ENCODE peak calls at places on chromosome 17, in ten cellular contexts. H, V, W, A, O, Z, Q, N, U and B are unnamed samples.

GRCh38 chr17:74430706-74431567 is 951 bp upstream of the GPRC5C start:
- DNase-seq in H (no peak), V (peak; percentile 90), W (peak; percentile 92), A (peak; percentile 71), O (peak; percentile 96), Z (peak; percentile 83), Q (peak; percentile 81), N (peak; percentile 69), U (peak; percentile 66), B (no peak)

GRCh38 chr17:78358538-78359215 is 1.2 kb downstream of the SOCS3 start:
- DNase-seq in H (no peak), V (peak; percentile 57), W (peak; percentile 70), A (no peak), O (no peak), Z (no peak), Q (no peak), N (no peak), U (no peak), B (no peak)

GRCh38 chr17:46766493-46767491 is 51.7 kb downstream of the WNT3 start:
- DNase-seq in H (no peak), V (no peak), W (no peak), A (no peak), O (no peak), Z (no peak), Q (no peak), N (no peak), U (no peak), B (no peak)

GRCh38 chr17:78922876-78923498 is 2.2 kb downstream of the TIMP2 start:
- DNase-seq in H (no peak), V (no peak), W (no peak), A (no peak), O (no peak), Z (no peak), Q (no peak), N (no peak), U (no peak), B (no peak)

GRCh38 chr17:79306688-79307323 is 232.2 kb downstream of the ENGASE start:
- DNase-seq in H (no peak), V (no peak), W (no peak), A (no peak), O (peak; percentile 74), Z (peak; percentile 37), Q (peak; percentile 15), N (no peak), U (no peak), B (no peak)

GRCh38 chr17:65657251-65657828 is 95.9 kb upstream of the AXIN2 start:
- DNase-seq in H (no peak), V (no peak), W (no peak), A (no peak), O (no peak), Z (no peak), Q (no peak), N (no peak), U (no peak), B (no peak)

GRCh38 chr17:41710472-41711090 is 1.6 kb upstream of the GAST start:
- DNase-seq in H (peak; percentile 88), V (no peak), W (peak; percentile 68), A (no peak), O (no peak), Z (no peak), Q (no peak), N (no peak), U (no peak), B (no peak)

GRCh38 chr17:37742114-37742761 is 2.6 kb downstream of the HNF1B start:
- DNase-seq in H (no peak), V (peak; percentile 57), W (no peak), A (no peak), O (no peak), Z (no peak), Q (no peak), N (peak; percentile 33), U (no peak), B (no peak)

GRCh38 chr17:55570360-55570759 is 59.1 kb upstream of the SMIM36 start:
- DNase-seq in H (no peak), V (no peak), W (no peak), A (no peak), O (no peak), Z (no peak), Q (no peak), N (no peak), U (no peak), B (no peak)

GRCh38 chr17:64164592-64165285 is 34.8 kb upstream of the ERN1 start:
- DNase-seq in H (no peak), V (no peak), W (no peak), A (no peak), O (no peak), Z (no peak), Q (no peak), N (no peak), U (no peak), B (no peak)

GRCh38 chr17:7656958-7657715 is 6.4 kb downstream of the ATP1B2 start:
- DNase-seq in H (peak; percentile 47), V (peak; percentile 33), W (peak; percentile 64), A (no peak), O (no peak), Z (peak; percentile 73), Q (no peak), N (no peak), U (no peak), B (no peak)
- TF ChIP-seq CTCF in H (no peak), V (no peak), W (no peak), A (no peak), O (no peak), Z (no peak), Q (no peak), N (no peak), U (no peak), B (no peak)

GRCh38 chr17:7323731-7324437 is 5.3 kb downstream of the NEURL4 start:
- DNase-seq in H (no peak), V (peak; percentile 81), W (peak; percentile 51), A (peak; percentile 78), O (peak; percentile 77), Z (peak; percentile 50), Q (no peak), N (peak; percentile 53), U (peak; percentile 42), B (peak; percentile 72)
- TF ChIP-seq CTCF in H (peak; percentile 56), V (peak; percentile 73), W (peak; percentile 92), A (peak; percentile 80), O (peak; percentile 74), Z (peak; percentile 78), Q (peak; percentile 81), N (peak; percentile 73), U (no peak), B (peak; percentile 86)

GRCh38 chr17:67247416-67247900 is 2.5 kb upstream of the HELZ start:
- DNase-seq in H (no peak), V (no peak), W (no peak), A (no peak), O (no peak), Z (no peak), Q (no peak), N (no peak), U (no peak), B (no peak)

GRCh38 chr17:67245694-67246397 is 850 bp upstream of the HELZ start:
- DNase-seq in H (peak; percentile 50), V (peak; percentile 75), W (no peak), A (peak; percentile 44), O (peak; percentile 78), Z (peak; percentile 24), Q (no peak), N (peak; percentile 56), U (no peak), B (peak; percentile 46)

GRCh38 chr17:67248291-67248690 is 3.3 kb upstream of the HELZ start:
- DNase-seq in H (no peak), V (no peak), W (no peak), A (no peak), O (no peak), Z (no peak), Q (no peak), N (no peak), U (no peak), B (no peak)

GRCh38 chr17:67246398-67246647 is 1.3 kb upstream of the HELZ start:
- DNase-seq in H (no peak), V (no peak), W (no peak), A (no peak), O (no peak), Z (no peak), Q (no peak), N (no peak), U (no peak), B (no peak)

GRCh38 chr17:67246648-67247415 is 1.8 kb upstream of the HELZ start:
- DNase-seq in H (peak; percentile 54), V (peak; percentile 65), W (no peak), A (peak; percentile 42), O (peak; percentile 83), Z (no peak), Q (no peak), N (peak; percentile 83), U (peak; percentile 58), B (peak; percentile 63)
- TF ChIP-seq CTCF in H (no peak), V (no peak), W (no peak), A (no peak), O (no peak), Z (no peak), Q (no peak), N (no peak), U (no peak), B (no peak)

DNA sequence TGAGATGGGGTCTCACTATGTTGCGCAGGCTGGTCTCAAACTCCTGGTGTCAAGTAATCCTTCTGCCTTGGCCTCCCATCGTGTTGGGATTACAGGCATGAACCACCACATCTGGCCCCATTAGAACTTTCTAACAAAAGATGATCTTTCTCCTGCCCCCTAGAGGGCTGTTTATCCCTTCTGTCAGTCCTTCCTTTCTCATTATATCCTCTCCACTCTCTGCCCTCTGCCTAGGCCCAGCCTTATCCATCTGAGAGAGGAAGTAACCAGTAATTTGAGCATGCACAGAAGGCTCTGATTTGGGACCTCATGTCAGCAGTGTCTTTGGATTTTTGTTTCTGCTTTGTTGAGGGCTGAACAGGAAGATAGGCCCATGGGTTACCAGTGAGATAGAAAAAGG is 4.4 kb upstream of the DHX40 start:
- DNase-seq in H (no peak), V (no peak), W (peak; percentile 13), A (peak; percentile 38), O (no peak), Z (no peak), Q (no peak), N (peak; percentile 2), U (no peak), B (no peak)
- TF ChIP-seq CTCF in H (no peak), V (no peak), W (peak; percentile 49), A (peak; percentile 40), O (peak; percentile 20), Z (peak; percentile 28), Q (no peak), N (peak; percentile 53), U (no peak), B (peak; percentile 20)

GRCh38 chr17:17121162-17121561 is 78.9 kb downstream of the MPRIP start:
- DNase-seq in H (no peak), V (no peak), W (no peak), A (no peak), O (no peak), Z (no peak), Q (no peak), N (no peak), U (no peak), B (no peak)
- TF ChIP-seq CTCF in H (no peak), V (no peak), W (no peak), A (no peak), O (no peak), Z (no peak), Q (no peak), N (no peak), U (no peak), B (no peak)